ENCODE peak calls at places on chromosomes 3 and 15, in seven cellular contexts. A is activated naive CD8-positive, alpha-beta T cell treated with anti-CD3 and anti-CD28 coated beads, Interleukin-2, amount 50 U/mL, for 24 hours; Q is T-helper 1 cell; J is germinal center; K is hippocampal formation; B is activated effector memory CD4-positive, alpha-beta T cell treated with anti-CD3 and anti-CD28 coated beads, Interleukin-2, amount 50 U/mL, for 16 hours; E is NCI-H82. X is an unnamed sample.

GRCh38 chr3:53109822-53110771 is 20.1 kb downstream of the RFT1 start:
- DNase-seq in A (peak), Q (peak), J (peak), K (no peak), B (no peak), E (peak), X (peak)

GRCh38 chr15:36557364-36557763 is 22.1 kb upstream of the CDIN1 start:
- DNase-seq in A (no peak), Q (no peak), J (no peak), K (no peak), B (no peak), E (no peak), X (no peak)

GRCh38 chr3:185820973-185821758 is 3.7 kb downstream of the IGF2BP2 start:
- DNase-seq in A (no peak), Q (no peak), J (no peak), K (no peak), B (no peak), E (peak), X (no peak)

GRCh38 chr15:57390583-57390982 is 14.3 kb downstream of the CGNL1 start:
- DNase-seq in A (no peak), Q (no peak), J (no peak), K (no peak), B (no peak), E (no peak), X (no peak)

GRCh38 chr3:107208100-107208499 is 169.1 kb upstream of the CCDC54 start:
- DNase-seq in A (no peak), Q (no peak), J (no peak), K (peak), B (no peak), E (peak), X (no peak)

GRCh38 chr3:196886175-196886574 is 18.5 kb downstream of the SENP5 start:
- DNase-seq in A (no peak), Q (peak), J (no peak), K (no peak), B (no peak), E (no peak), X (no peak)

GRCh38 chr3:156551746-156552145 is 3.2 kb downstream of the SSR3 start:
- DNase-seq in A (no peak), Q (no peak), J (no peak), K (no peak), B (no peak), E (no peak), X (no peak)

GRCh38 chr3:45560270-45561020 is 34.1 kb upstream of the LIMD1 start:
- DNase-seq in A (no peak), Q (no peak), J (no peak), K (peak), B (no peak), E (no peak), X (no peak)

GRCh38 chr3:134487406-134487805 is 1.5 kb downstream of the CEP63 start:
- DNase-seq in A (no peak), Q (peak), J (peak), K (no peak), B (no peak), E (peak), X (no peak)

GRCh38 chr3:192887047-192887446 is 30.6 kb downstream of the MB21D2 start:
- DNase-seq in A (no peak), Q (peak), J (no peak), K (no peak), B (no peak), E (no peak), X (no peak)

GRCh38 chr15:60605879-60606304 is 127.0 kb upstream of the ICE2 start:
- DNase-seq in A (no peak), Q (no peak), J (no peak), K (no peak), B (no peak), E (no peak), X (no peak)

GRCh38 chr3:50184242-50184978 is 7.0 kb upstream of the GNAT1 start:
- DNase-seq in A (no peak), Q (no peak), J (no peak), K (no peak), B (no peak), E (no peak), X (no peak)

GRCh38 chr15:48719668-48720067 is 74.2 kb upstream of the FBN1 start:
- DNase-seq in A (peak), Q (no peak), J (no peak), K (no peak), B (no peak), E (no peak), X (peak)

GRCh38 chr3:56042326-56042951 is 425.8 kb downstream of the ERC2 start:
- DNase-seq in A (no peak), Q (no peak), J (no peak), K (no peak), B (no peak), E (peak), X (no peak)

GRCh38 chr3:180624714-180625113 is 22.8 kb downstream of the TTC14 start:
- DNase-seq in A (no peak), Q (peak), J (no peak), K (no peak), B (no peak), E (no peak), X (no peak)

GRCh38 chr3:172106989-172107388 is 67.6 kb downstream of the FNDC3B start:
- DNase-seq in A (peak), Q (peak), J (peak), K (peak), B (peak), E (no peak), X (peak)

GRCh38 chr3:181417748-181418147 is 294.0 kb upstream of the SOX2 start:
- DNase-seq in A (no peak), Q (no peak), J (no peak), K (peak), B (no peak), E (no peak), X (no peak)

GRCh38 chr3:18425641-18426403 is 683 bp upstream of the SATB1 start:
- DNase-seq in A (peak), Q (peak), J (peak), K (peak), B (peak), E (peak), X (peak)

GRCh38 chr3:65927576-65927975 is 111.1 kb downstream of the MAGI1 start:
- DNase-seq in A (no peak), Q (no peak), J (no peak), K (no peak), B (no peak), E (no peak), X (no peak)

GRCh38 chr3:189169728-189170127 is 2.0 kb upstream of the TPRG1 start:
- DNase-seq in A (no peak), Q (no peak), J (no peak), K (no peak), B (no peak), E (peak), X (no peak)

GRCh38 chr15:72592676-72593075 is 61.8 kb upstream of the GOLGA6B start:
- DNase-seq in A (no peak), Q (no peak), J (no peak), K (no peak), B (no peak), E (no peak), X (no peak)

GRCh38 chr3:48558446-48559134 is 2.0 kb upstream of the PFKFB4 start:
- DNase-seq in A (no peak), Q (no peak), J (no peak), K (no peak), B (no peak), E (no peak), X (no peak)

GRCh38 chr3:177928156-177928555 is 608.1 kb upstream of the KCNMB2 start:
- DNase-seq in A (no peak), Q (peak), J (no peak), K (no peak), B (no peak), E (no peak), X (no peak)